ENCODE peak calls at places on chromosome 1, in five cellular contexts. One of them, this sample, is unnamed.

GRCh38 chr1:59596432-59596831 is 218.3 kb upstream of the HOOK1 start:
- DNase-seq in suprapubic skin: no peak
- DNase-seq in transverse colon: no peak
- DNase-seq in body of pancreas: peak
- DNase-seq in GM12891: no peak
- DNase-seq in this sample: no peak

GRCh38 chr1:184160942-184161698 is 109.6 kb downstream of the TSEN15 start:
- DNase-seq in suprapubic skin: no peak
- DNase-seq in transverse colon: no peak
- DNase-seq in body of pancreas: no peak
- DNase-seq in GM12891: no peak
- DNase-seq in this sample: no peak

GRCh38 chr1:177780096-177780700 is 189.7 kb downstream of the SEC16B start:
- DNase-seq in suprapubic skin: no peak
- DNase-seq in transverse colon: no peak
- DNase-seq in body of pancreas: peak
- DNase-seq in GM12891: peak
- DNase-seq in this sample: no peak

GRCh38 chr1:30248373-30248772 is 475.0 kb downstream of the MATN1 start:
- DNase-seq in suprapubic skin: no peak
- DNase-seq in transverse colon: no peak
- DNase-seq in body of pancreas: no peak
- DNase-seq in GM12891: no peak
- DNase-seq in this sample: no peak

GRCh38 chr1:19678493-19678892 is 13.8 kb downstream of the HTR6 start:
- DNase-seq in suprapubic skin: no peak
- DNase-seq in transverse colon: no peak
- DNase-seq in body of pancreas: no peak
- DNase-seq in GM12891: no peak
- DNase-seq in this sample: no peak

GRCh38 chr1:200266871-200267270 is 143.0 kb downstream of the ZNF281 start:
- DNase-seq in suprapubic skin: no peak
- DNase-seq in transverse colon: no peak
- DNase-seq in body of pancreas: no peak
- DNase-seq in GM12891: no peak
- DNase-seq in this sample: no peak

GRCh38 chr1:244826712-244827111 is 8.7 kb upstream of the COX20 start:
- DNase-seq in suprapubic skin: no peak
- DNase-seq in transverse colon: no peak
- DNase-seq in body of pancreas: no peak
- DNase-seq in GM12891: no peak
- DNase-seq in this sample: no peak

GRCh38 chr1:10848109-10848684 is 51.8 kb upstream of the CASZ1 start:
- DNase-seq in suprapubic skin: no peak
- DNase-seq in transverse colon: no peak
- DNase-seq in body of pancreas: no peak
- DNase-seq in GM12891: no peak
- DNase-seq in this sample: no peak

GRCh38 chr1:209662879-209663327 is 10.7 kb upstream of the LAMB3 start:
- DNase-seq in suprapubic skin: no peak
- DNase-seq in transverse colon: no peak
- DNase-seq in body of pancreas: no peak
- DNase-seq in GM12891: no peak
- DNase-seq in this sample: no peak

GRCh38 chr1:220335668-220336067 is 63.4 kb upstream of the RAB3GAP2 start:
- DNase-seq in suprapubic skin: no peak
- DNase-seq in transverse colon: no peak
- DNase-seq in body of pancreas: peak
- DNase-seq in GM12891: no peak
- DNase-seq in this sample: no peak

GRCh38 chr1:223479718-223480425 is 86.7 kb downstream of the CCDC185 start:
- DNase-seq in suprapubic skin: no peak
- DNase-seq in transverse colon: no peak
- DNase-seq in body of pancreas: no peak
- DNase-seq in GM12891: no peak
- DNase-seq in this sample: no peak

GRCh38 chr1:173253046-173253445 is 45.9 kb upstream of the TNFSF4 start:
- DNase-seq in suprapubic skin: no peak
- DNase-seq in transverse colon: no peak
- DNase-seq in body of pancreas: no peak
- DNase-seq in GM12891: no peak
- DNase-seq in this sample: no peak

GRCh38 chr1:221030121-221030649 is 150.9 kb downstream of the HLX start:
- DNase-seq in suprapubic skin: no peak
- DNase-seq in transverse colon: no peak
- DNase-seq in body of pancreas: no peak
- DNase-seq in GM12891: no peak
- DNase-seq in this sample: no peak

GRCh38 chr1:204466416-204467405 is 27.9 kb downstream of the PIK3C2B start:
- DNase-seq in suprapubic skin: no peak
- DNase-seq in transverse colon: no peak
- DNase-seq in body of pancreas: no peak
- DNase-seq in GM12891: no peak
- DNase-seq in this sample: no peak

GRCh38 chr1:44242761-44243160 is 29.5 kb downstream of the DMAP1 start:
- DNase-seq in suprapubic skin: no peak
- DNase-seq in transverse colon: no peak
- DNase-seq in body of pancreas: no peak
- DNase-seq in GM12891: no peak
- DNase-seq in this sample: no peak

GRCh38 chr1:6603851-6604558 is 1.3 kb upstream of the KLHL21 start:
- DNase-seq in suprapubic skin: peak
- DNase-seq in transverse colon: peak
- DNase-seq in body of pancreas: peak
- DNase-seq in GM12891: no peak
- DNase-seq in this sample: no peak

GRCh38 chr1:26164036-26164927 is 4.5 kb downstream of the C1orf232 start:
- DNase-seq in suprapubic skin: no peak
- DNase-seq in transverse colon: peak
- DNase-seq in body of pancreas: peak
- DNase-seq in GM12891: peak
- DNase-seq in this sample: no peak

GRCh38 chr1:234337233-234337632 is 36.0 kb upstream of the COA6 start:
- DNase-seq in suprapubic skin: no peak
- DNase-seq in transverse colon: no peak
- DNase-seq in body of pancreas: no peak
- DNase-seq in GM12891: no peak
- DNase-seq in this sample: no peak
- TF ChIP-seq POLR2A in suprapubic skin: no peak
- TF ChIP-seq POLR2A in transverse colon: no peak
- TF ChIP-seq POLR2A in body of pancreas: no peak
- TF ChIP-seq POLR2A in GM12891: no peak
- TF ChIP-seq POLR2A in this sample: no peak

DNA sequence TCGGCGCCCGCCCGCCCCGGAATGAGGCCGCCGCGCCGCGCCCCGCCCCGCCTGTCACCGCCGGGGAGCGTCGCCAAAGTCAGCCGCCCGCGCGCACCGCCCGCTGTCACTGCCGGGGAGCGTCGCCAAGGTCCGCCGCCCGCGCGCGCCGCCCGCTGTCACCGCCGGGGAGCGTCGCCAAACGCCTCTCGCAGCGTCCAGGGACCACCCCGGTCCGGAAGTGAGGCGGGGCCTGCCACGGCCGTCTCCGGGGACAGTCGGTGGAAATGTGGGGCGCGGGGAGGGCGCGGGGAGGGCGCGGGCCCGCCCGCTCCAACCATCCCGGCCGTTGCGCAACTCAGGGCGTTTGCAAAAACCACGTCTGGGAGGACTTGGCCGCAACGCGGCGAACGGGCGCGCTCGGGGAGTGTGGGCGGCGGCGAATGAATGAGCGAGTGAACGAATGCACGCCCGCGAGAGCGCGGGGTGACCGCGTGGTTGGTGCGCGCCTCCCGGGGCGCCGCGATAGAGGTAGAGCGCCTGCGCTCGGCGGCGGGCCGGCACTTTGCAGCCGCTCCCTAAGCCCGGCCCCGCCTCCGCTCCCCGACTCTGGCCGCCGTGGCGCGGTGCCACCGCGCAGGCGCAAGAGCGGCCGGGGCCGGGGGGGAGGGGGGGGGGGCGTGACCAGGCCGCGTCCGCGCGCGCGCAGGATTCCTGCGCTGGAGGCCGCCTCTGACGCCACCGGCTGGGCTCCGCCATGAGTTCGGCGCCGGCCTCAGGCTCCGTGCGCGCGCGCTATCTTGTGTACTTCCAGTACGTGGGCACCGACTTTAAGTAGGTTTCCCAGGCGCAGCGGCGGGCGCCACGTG is at the start of the genes ACAP3 and PUSL1:
- DNase-seq in suprapubic skin: peak
- DNase-seq in transverse colon: peak
- DNase-seq in body of pancreas: peak
- DNase-seq in GM12891: peak
- DNase-seq in this sample: peak
- TF ChIP-seq POLR2A in suprapubic skin: no peak
- TF ChIP-seq POLR2A in transverse colon: peak
- TF ChIP-seq POLR2A in body of pancreas: peak
- TF ChIP-seq POLR2A in GM12891: no peak
- TF ChIP-seq POLR2A in this sample: no peak

DNA sequence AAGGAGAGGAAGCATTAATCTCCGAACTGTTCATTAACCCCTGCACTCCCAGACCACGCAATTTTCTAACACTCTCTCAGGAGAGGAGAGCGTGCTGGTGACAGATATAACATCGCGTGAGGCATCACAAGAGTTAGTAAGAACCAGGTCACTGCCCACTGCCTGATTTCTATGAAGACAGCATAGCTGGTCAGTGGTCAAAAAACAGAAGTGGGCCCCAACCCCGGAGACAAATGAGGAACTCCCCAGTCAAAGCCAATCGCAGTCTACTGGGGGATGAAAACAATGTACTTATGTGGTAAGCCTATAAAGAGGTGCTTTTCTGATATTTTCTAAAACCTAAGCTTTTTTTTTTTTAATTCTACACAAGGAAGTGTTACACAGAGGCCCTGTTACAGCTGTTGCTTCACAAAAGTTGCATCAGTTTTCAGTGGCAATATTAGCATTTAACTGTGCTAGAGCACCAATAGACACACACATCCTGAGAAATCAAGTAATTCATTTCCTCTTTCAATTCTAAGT is 231.8 kb upstream of the IRF2BP2 start:
- DNase-seq in suprapubic skin: no peak
- DNase-seq in transverse colon: no peak
- DNase-seq in body of pancreas: no peak
- DNase-seq in GM12891: no peak
- DNase-seq in this sample: peak
- TF ChIP-seq POLR2A in suprapubic skin: no peak
- TF ChIP-seq POLR2A in transverse colon: no peak
- TF ChIP-seq POLR2A in body of pancreas: no peak
- TF ChIP-seq POLR2A in GM12891: peak
- TF ChIP-seq POLR2A in this sample: no peak

DNA sequence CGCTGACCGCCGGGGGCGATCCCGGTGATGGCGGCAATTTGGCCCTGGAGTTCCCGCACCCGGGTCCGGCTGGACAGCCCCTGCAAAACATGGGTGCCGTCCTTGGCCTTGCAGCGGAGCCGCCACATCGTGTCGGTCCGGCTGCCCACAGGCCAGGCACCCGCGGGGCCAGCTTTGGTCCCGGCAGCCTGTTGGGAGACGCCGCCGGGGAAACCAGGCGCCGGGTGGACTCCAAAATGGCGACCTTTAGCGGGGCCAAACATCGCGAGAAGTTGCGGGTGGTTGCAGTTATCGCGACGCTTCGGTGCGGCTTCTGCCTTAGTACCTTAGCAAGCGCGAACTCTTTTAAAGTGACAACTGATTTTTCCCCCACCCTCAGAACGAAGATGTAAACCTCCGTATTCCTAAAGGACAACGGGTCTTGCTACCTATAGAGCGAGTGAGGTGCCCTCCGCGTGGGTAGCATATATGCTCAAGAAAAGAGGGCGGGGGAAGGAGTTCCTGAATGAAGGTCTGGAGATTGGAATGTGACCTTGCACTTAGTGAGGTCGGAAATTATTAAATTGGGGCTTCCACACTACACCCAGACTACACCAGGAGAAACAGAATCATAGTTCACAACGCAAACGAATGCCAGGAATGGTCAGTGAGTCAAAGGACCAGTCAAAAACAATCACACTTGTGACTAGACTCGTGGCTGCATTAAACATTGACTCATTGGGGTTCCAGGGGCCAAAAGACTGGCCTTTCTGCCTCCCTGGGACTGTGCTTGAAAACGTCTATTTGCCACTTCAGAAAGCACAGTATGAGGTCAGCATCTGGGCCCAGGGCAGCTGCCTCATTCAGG is at the start of gene YOD1:
- DNase-seq in suprapubic skin: peak
- DNase-seq in transverse colon: peak
- DNase-seq in body of pancreas: peak
- DNase-seq in GM12891: peak
- DNase-seq in this sample: peak
- TF ChIP-seq POLR2A in suprapubic skin: no peak
- TF ChIP-seq POLR2A in transverse colon: peak
- TF ChIP-seq POLR2A in body of pancreas: peak
- TF ChIP-seq POLR2A in GM12891: peak
- TF ChIP-seq POLR2A in this sample: peak

GRCh38 chr1:198653815-198654413 is 15.1 kb downstream of the PTPRC start:
- DNase-seq in suprapubic skin: no peak
- DNase-seq in transverse colon: no peak
- DNase-seq in body of pancreas: no peak
- DNase-seq in GM12891: no peak
- DNase-seq in this sample: no peak

GRCh38 chr1:198655464-198656121 is 16.8 kb downstream of the PTPRC start:
- DNase-seq in suprapubic skin: no peak
- DNase-seq in transverse colon: no peak
- DNase-seq in body of pancreas: no peak
- DNase-seq in GM12891: no peak
- DNase-seq in this sample: no peak

GRCh38 chr1:198657550-198658064 is 18.8 kb downstream of the PTPRC start:
- DNase-seq in suprapubic skin: no peak
- DNase-seq in transverse colon: no peak
- DNase-seq in body of pancreas: no peak
- DNase-seq in GM12891: no peak
- DNase-seq in this sample: no peak

GRCh38 chr1:198660341-198661056 is 21.7 kb downstream of the PTPRC start:
- DNase-seq in suprapubic skin: no peak
- DNase-seq in transverse colon: no peak
- DNase-seq in body of pancreas: no peak
- DNase-seq in GM12891: no peak
- DNase-seq in this sample: no peak

GRCh38 chr1:198656500-198656932 is 17.7 kb downstream of the PTPRC start:
- DNase-seq in suprapubic skin: peak
- DNase-seq in transverse colon: peak
- DNase-seq in body of pancreas: no peak
- DNase-seq in GM12891: no peak
- DNase-seq in this sample: peak
- TF ChIP-seq POLR2A in suprapubic skin: no peak
- TF ChIP-seq POLR2A in transverse colon: no peak
- TF ChIP-seq POLR2A in body of pancreas: no peak
- TF ChIP-seq POLR2A in GM12891: no peak
- TF ChIP-seq POLR2A in this sample: peak

DNA sequence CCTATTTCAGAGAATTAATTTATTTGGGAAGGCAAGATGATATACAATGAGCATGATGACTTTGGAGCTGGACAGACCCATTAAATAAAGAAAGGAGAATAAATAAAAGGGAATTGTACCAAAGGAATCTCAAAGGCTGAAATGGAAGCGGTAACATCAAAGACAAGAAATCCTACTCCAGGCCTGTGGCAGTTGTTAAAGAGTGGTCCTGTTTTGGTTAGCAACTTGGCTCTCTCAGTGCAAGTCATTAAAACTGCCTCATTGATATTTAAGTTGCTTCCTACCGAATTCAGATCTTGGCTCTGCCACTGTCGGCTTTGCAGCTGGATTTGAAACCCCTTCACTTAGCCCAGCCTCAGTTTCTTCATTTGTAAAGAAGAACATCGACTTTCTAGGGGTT is 10.1 kb downstream of the TGFB2 start:
- DNase-seq in suprapubic skin: no peak
- DNase-seq in transverse colon: no peak
- DNase-seq in body of pancreas: no peak
- DNase-seq in GM12891: no peak
- DNase-seq in this sample: no peak
- TF ChIP-seq POLR2A in suprapubic skin: no peak
- TF ChIP-seq POLR2A in transverse colon: no peak
- TF ChIP-seq POLR2A in body of pancreas: no peak
- TF ChIP-seq POLR2A in GM12891: no peak
- TF ChIP-seq POLR2A in this sample: no peak